ENCODE peak calls at places on chromosomes 2 and 18, in five cellular contexts. One of them, this sample, is unnamed.

GRCh38 chr2:118185210-118186109 is 97.2 kb downstream of the INSIG2 start:
- DNase-seq in trophoblast cell: no peak
- DNase-seq in neuronal stem cell: peak; percentile 45
- DNase-seq in H9: peak; percentile 65
- DNase-seq in H1: peak; percentile 77
- DNase-seq in this sample: peak; percentile 34

GRCh38 chr18:44802508-44802907 is 121.8 kb downstream of the SETBP1 start:
- DNase-seq in trophoblast cell: no peak
- DNase-seq in H1: no peak
- DNase-seq in H9: no peak
- DNase-seq in neuronal stem cell: no peak
- DNase-seq in this sample: peak; percentile 78

GRCh38 chr2:28683100-28683706 is 68.4 kb upstream of the PPP1CB start:
- DNase-seq in H1: peak; percentile 48
- DNase-seq in H9: peak; percentile 40
- DNase-seq in neuronal stem cell: no peak
- DNase-seq in trophoblast cell: peak; percentile 93
- DNase-seq in this sample: peak; percentile 93

GRCh38 chr2:29405266-29405665 is 290.1 kb downstream of the CLIP4 start:
- DNase-seq in H9: no peak
- DNase-seq in trophoblast cell: no peak
- DNase-seq in neuronal stem cell: no peak
- DNase-seq in H1: no peak
- DNase-seq in this sample: no peak

GRCh38 chr18:58230438-58231179 is 186.6 kb downstream of the NEDD4L start:
- DNase-seq in neuronal stem cell: no peak
- DNase-seq in H9: no peak
- DNase-seq in trophoblast cell: peak; percentile 95
- DNase-seq in H1: no peak
- DNase-seq in this sample: peak; percentile 66

GRCh38 chr2:15675456-15676195 is 84.0 kb downstream of the DDX1 start:
- DNase-seq in H9: no peak
- DNase-seq in trophoblast cell: no peak
- DNase-seq in H1: no peak
- DNase-seq in neuronal stem cell: no peak
- DNase-seq in this sample: peak; percentile 26

GRCh38 chr2:51782874-51783765 is 751.2 kb upstream of the NRXN1 start:
- DNase-seq in trophoblast cell: no peak
- DNase-seq in H9: no peak
- DNase-seq in H1: no peak
- DNase-seq in neuronal stem cell: no peak
- DNase-seq in this sample: no peak

GRCh38 chr2:171745806-171746205 is 58.5 kb downstream of the DYNC1I2 start:
- DNase-seq in H1: no peak
- DNase-seq in trophoblast cell: no peak
- DNase-seq in neuronal stem cell: no peak
- DNase-seq in H9: no peak
- DNase-seq in this sample: no peak

GRCh38 chr2:237996041-237996593 is 29.3 kb downstream of the UBE2F start:
- DNase-seq in H9: no peak
- DNase-seq in H1: no peak
- DNase-seq in neuronal stem cell: no peak
- DNase-seq in trophoblast cell: no peak
- DNase-seq in this sample: peak; percentile 62

GRCh38 chr2:20678751-20679150 is 11.8 kb downstream of the GDF7 start:
- DNase-seq in neuronal stem cell: no peak
- DNase-seq in H1: no peak
- DNase-seq in trophoblast cell: no peak
- DNase-seq in H9: no peak
- DNase-seq in this sample: no peak

GRCh38 chr2:127567351-127567854 is 31.9 kb downstream of the MYO7B start:
- DNase-seq in trophoblast cell: no peak
- DNase-seq in H9: no peak
- DNase-seq in H1: peak; percentile 26
- DNase-seq in neuronal stem cell: no peak
- DNase-seq in this sample: no peak

GRCh38 chr2:225020157-225020864 is 22.0 kb downstream of the DOCK10 start:
- DNase-seq in trophoblast cell: no peak
- DNase-seq in H1: no peak
- DNase-seq in H9: no peak
- DNase-seq in neuronal stem cell: no peak
- DNase-seq in this sample: no peak

GRCh38 chr2:225017098-225017685 is 25.1 kb downstream of the DOCK10 start:
- DNase-seq in H9: no peak
- DNase-seq in trophoblast cell: no peak
- DNase-seq in H1: no peak
- DNase-seq in neuronal stem cell: no peak
- DNase-seq in this sample: no peak

GRCh38 chr2:225017713-225018112 is 24.6 kb downstream of the DOCK10 start:
- DNase-seq in H9: no peak
- DNase-seq in neuronal stem cell: no peak
- DNase-seq in H1: no peak
- DNase-seq in trophoblast cell: no peak
- DNase-seq in this sample: no peak

GRCh38 chr2:225022188-225022587 is 20.1 kb downstream of the DOCK10 start:
- DNase-seq in H9: no peak
- DNase-seq in H1: no peak
- DNase-seq in trophoblast cell: no peak
- DNase-seq in neuronal stem cell: no peak
- DNase-seq in this sample: no peak

GRCh38 chr2:225019100-225019499 is 23.2 kb downstream of the DOCK10 start:
- DNase-seq in neuronal stem cell: no peak
- DNase-seq in trophoblast cell: no peak
- DNase-seq in H1: no peak
- DNase-seq in H9: no peak
- DNase-seq in this sample: no peak
- H4K8ac ChIP-seq in neuronal stem cell: no peak overlapping the region
- H4K8ac ChIP-seq in trophoblast cell: no peak overlapping the region
- H4K8ac ChIP-seq in H1: no peak overlapping the region
- H4K8ac ChIP-seq in H9: no peak overlapping the region
- H4K8ac ChIP-seq in this sample: no peak overlapping the region

GRCh38 chr2:197500503-197501179 is 462 bp downstream of the HSPE1 start:
- DNase-seq in neuronal stem cell: peak; percentile 4
- DNase-seq in trophoblast cell: no peak
- DNase-seq in H9: no peak
- DNase-seq in H1: no peak
- DNase-seq in this sample: peak; percentile 46
- H2AFZ ChIP-seq in neuronal stem cell: peak overlapping the region; percentile 85
- H2AFZ ChIP-seq in trophoblast cell: peak overlapping the region; percentile 75
- H2AFZ ChIP-seq in H9: no peak overlapping the region
- H2AFZ ChIP-seq in H1: no peak overlapping the region
- H2AFZ ChIP-seq in this sample: peak overlapping the region; percentile 5

DNA sequence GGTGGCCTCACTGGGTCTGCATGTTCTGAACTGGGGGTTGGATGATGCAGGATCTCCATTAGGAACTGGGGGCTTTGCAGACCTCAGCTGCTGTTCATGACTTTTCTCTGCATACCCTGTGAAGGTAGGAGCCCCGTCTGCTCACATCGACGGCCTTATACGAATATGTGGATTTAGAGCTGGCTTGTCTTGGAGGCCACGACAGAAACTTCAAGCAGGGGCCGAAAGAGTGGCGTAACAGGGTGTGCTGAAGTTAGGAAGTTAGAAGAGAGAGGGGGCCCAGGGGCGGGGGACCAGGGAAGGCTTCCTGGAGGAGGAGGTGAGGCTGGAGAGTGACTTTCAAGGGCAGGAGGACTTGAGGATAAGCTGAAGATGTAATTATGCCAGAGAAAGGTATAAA is 144.9 kb downstream of the TSN start:
- DNase-seq in H9: peak; percentile 10
- DNase-seq in trophoblast cell: no peak
- DNase-seq in H1: no peak
- DNase-seq in neuronal stem cell: no peak
- DNase-seq in this sample: no peak
- H2BK12ac ChIP-seq in H9: no peak overlapping the region
- H2BK12ac ChIP-seq in trophoblast cell: no peak overlapping the region
- H2BK12ac ChIP-seq in H1: no peak overlapping the region
- H2BK12ac ChIP-seq in neuronal stem cell: no peak overlapping the region
- H2BK12ac ChIP-seq in this sample: no peak overlapping the region

GRCh38 chr2:220279840-220280239 is 652.4 kb downstream of the SLC4A3 start:
- DNase-seq in H1: no peak
- DNase-seq in H9: no peak
- DNase-seq in trophoblast cell: no peak
- DNase-seq in neuronal stem cell: no peak
- DNase-seq in this sample: no peak
- H4K8ac ChIP-seq in H1: no peak overlapping the region
- H4K8ac ChIP-seq in H9: no peak overlapping the region
- H4K8ac ChIP-seq in trophoblast cell: no peak overlapping the region
- H4K8ac ChIP-seq in neuronal stem cell: no peak overlapping the region
- H4K8ac ChIP-seq in this sample: no peak overlapping the region

DNA sequence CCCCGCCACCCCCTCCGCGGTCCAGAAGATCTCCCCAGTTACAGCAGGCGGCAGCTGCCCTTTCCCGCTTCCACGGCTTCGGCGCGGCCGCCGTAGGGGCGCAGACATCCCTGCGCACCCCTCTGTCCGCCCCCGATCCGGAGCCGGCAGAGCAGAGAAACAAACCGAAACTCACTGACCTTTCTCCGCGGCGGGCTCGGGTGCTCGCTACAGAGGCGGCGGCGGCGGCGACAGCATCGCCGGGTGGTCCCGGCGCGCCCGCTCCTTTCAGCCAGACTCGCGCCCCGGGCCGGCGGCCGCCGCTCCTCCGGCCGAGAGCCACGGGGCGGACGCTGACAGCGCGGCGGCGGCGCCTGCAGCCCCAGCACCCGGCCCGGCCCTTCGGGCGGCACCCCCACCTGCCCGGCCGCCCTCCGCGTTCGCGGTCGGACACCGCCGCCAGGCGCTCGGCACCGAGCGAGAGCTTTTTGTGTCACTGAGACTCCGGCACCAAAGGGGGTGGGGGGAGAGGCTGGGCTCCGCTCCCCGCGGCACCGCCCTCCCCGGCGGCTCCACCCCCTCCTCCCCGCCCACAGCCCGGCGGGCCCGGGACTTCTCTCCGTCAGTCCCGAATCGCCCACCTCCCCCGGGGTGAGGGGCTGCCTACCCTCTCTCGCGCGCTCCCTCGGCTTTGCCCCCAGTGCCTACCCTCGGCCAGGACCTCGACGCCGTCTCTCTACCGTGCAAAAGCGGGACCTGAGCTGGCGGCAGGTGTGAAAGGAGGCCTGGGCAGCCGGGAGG is 1.4 kb upstream of the RNF152 start:
- DNase-seq in neuronal stem cell: peak; percentile 73
- DNase-seq in trophoblast cell: peak; percentile 34
- DNase-seq in H1: peak; percentile 86
- DNase-seq in H9: peak; percentile 82
- DNase-seq in this sample: peak; percentile 79
- H2AFZ ChIP-seq in neuronal stem cell: peak overlapping the region; percentile 92
- H2AFZ ChIP-seq in trophoblast cell: peak overlapping the region; percentile 92
- H2AFZ ChIP-seq in H1: no peak overlapping the region
- H2AFZ ChIP-seq in H9: no peak overlapping the region
- H2AFZ ChIP-seq in this sample: peak overlapping the region; percentile 48

GRCh38 chr2:216002274-216002673 is 11.1 kb downstream of the MREG start:
- DNase-seq in neuronal stem cell: no peak
- DNase-seq in trophoblast cell: no peak
- DNase-seq in H9: no peak
- DNase-seq in H1: no peak
- DNase-seq in this sample: no peak
- H2BK12ac ChIP-seq in neuronal stem cell: no peak overlapping the region
- H2BK12ac ChIP-seq in trophoblast cell: no peak overlapping the region
- H2BK12ac ChIP-seq in H9: no peak overlapping the region
- H2BK12ac ChIP-seq in H1: no peak overlapping the region
- H2BK12ac ChIP-seq in this sample: no peak overlapping the region

DNA sequence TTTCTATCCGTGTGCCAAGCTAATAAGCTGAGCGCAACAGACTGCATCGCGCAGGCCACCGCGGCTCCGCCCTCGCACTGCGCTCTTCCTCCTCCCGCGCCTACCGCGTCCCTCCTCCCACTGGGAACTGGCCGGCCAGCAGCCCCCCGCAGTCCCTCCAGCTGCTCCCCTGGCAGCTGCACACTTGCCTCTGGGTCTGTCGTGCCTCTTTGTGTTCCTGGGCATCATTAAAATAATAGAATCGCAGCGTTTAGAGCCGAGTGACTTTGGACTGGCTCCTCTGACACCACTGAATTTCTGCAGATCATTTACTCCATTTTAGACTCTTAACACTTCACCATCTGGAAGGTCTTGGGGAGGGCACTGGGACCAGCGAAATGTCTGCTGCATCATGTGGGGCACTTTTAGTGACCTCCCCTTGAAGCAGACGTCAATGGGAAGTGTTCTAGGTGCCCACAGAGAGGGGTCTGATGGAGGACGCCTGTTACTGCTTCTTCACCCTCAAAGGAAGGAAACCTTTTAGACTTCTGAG is 20.9 kb upstream of the NAB1 start:
- DNase-seq in neuronal stem cell: no peak
- DNase-seq in trophoblast cell: no peak
- DNase-seq in H9: no peak
- DNase-seq in H1: no peak
- DNase-seq in this sample: no peak
- H4K8ac ChIP-seq in neuronal stem cell: no peak overlapping the region
- H4K8ac ChIP-seq in trophoblast cell: no peak overlapping the region
- H4K8ac ChIP-seq in H9: no peak overlapping the region
- H4K8ac ChIP-seq in H1: no peak overlapping the region
- H4K8ac ChIP-seq in this sample: no peak overlapping the region

GRCh38 chr2:17471979-17472378 is 46.3 kb downstream of the RAD51AP2 start:
- DNase-seq in trophoblast cell: no peak
- DNase-seq in H9: no peak
- DNase-seq in H1: no peak
- DNase-seq in neuronal stem cell: no peak
- DNase-seq in this sample: no peak

GRCh38 chr2:17470855-17471641 is 47.2 kb downstream of the RAD51AP2 start:
- DNase-seq in H1: no peak
- DNase-seq in trophoblast cell: no peak
- DNase-seq in H9: peak; percentile 60
- DNase-seq in neuronal stem cell: peak; percentile 6
- DNase-seq in this sample: peak; percentile 54

GRCh38 chr2:17476060-17476459 is 42.2 kb downstream of the RAD51AP2 start:
- DNase-seq in trophoblast cell: no peak
- DNase-seq in H1: no peak
- DNase-seq in H9: no peak
- DNase-seq in neuronal stem cell: no peak
- DNase-seq in this sample: no peak

GRCh38 chr2:17476820-17477219 is 41.4 kb downstream of the RAD51AP2 start:
- DNase-seq in H1: no peak
- DNase-seq in H9: no peak
- DNase-seq in neuronal stem cell: no peak
- DNase-seq in trophoblast cell: no peak
- DNase-seq in this sample: no peak

GRCh38 chr2:17475285-17475684 is 43.0 kb downstream of the RAD51AP2 start:
- DNase-seq in H9: no peak
- DNase-seq in H1: no peak
- DNase-seq in trophoblast cell: no peak
- DNase-seq in neuronal stem cell: no peak
- DNase-seq in this sample: no peak
- H2AFZ ChIP-seq in H9: no peak overlapping the region
- H2AFZ ChIP-seq in H1: peak overlapping the region; percentile 93
- H2AFZ ChIP-seq in trophoblast cell: no peak overlapping the region
- H2AFZ ChIP-seq in neuronal stem cell: no peak overlapping the region
- H2AFZ ChIP-seq in this sample: no peak overlapping the region

GRCh38 chr2:104939570-104940235 is 85.8 kb downstream of the POU3F3 start:
- DNase-seq in H1: no peak
- DNase-seq in trophoblast cell: no peak
- DNase-seq in neuronal stem cell: no peak
- DNase-seq in H9: no peak
- DNase-seq in this sample: no peak
- H2BK12ac ChIP-seq in H1: no peak overlapping the region
- H2BK12ac ChIP-seq in trophoblast cell: no peak overlapping the region
- H2BK12ac ChIP-seq in neuronal stem cell: no peak overlapping the region
- H2BK12ac ChIP-seq in H9: no peak overlapping the region
- H2BK12ac ChIP-seq in this sample: no peak overlapping the region